ENCODE peak calls at places on chromosome 2, in seven cellular contexts. One of them, this sample, is unnamed.
A peak's percentile ranks its signal among the peaks of the same experiment; 100 is the strongest.

GRCh38 chr2:205947621-205948495 is 138.1 kb downstream of the INO80D start:
- DNase-seq in heart right ventricle: peak; percentile 57
- DNase-seq in HuH-7.5: peak; percentile 69
- DNase-seq in AG04450: peak; percentile 65
- DNase-seq in naive thymus-derived CD4-positive, alpha-beta T cell: peak; percentile 49
- DNase-seq in GF-D8: no peak
- DNase-seq in activated CD8-positive, alpha-beta memory T cell treated with anti-CD3 and anti-CD28 coated beads for 48 hours: peak; percentile 37
- DNase-seq in this sample: peak; percentile 49

GRCh38 chr2:219297766-219298456 is 11.3 kb downstream of the PTPRN start:
- DNase-seq in GF-D8: no peak
- DNase-seq in AG04450: no peak
- DNase-seq in HuH-7.5: no peak
- DNase-seq in naive thymus-derived CD4-positive, alpha-beta T cell: no peak
- DNase-seq in heart right ventricle: no peak
- DNase-seq in activated CD8-positive, alpha-beta memory T cell treated with anti-CD3 and anti-CD28 coated beads for 48 hours: no peak
- DNase-seq in this sample: no peak

GRCh38 chr2:160417745-160418397 is 75.7 kb downstream of the RBMS1 start:
- DNase-seq in heart right ventricle: no peak
- DNase-seq in naive thymus-derived CD4-positive, alpha-beta T cell: peak; percentile 57
- DNase-seq in HuH-7.5: no peak
- DNase-seq in activated CD8-positive, alpha-beta memory T cell treated with anti-CD3 and anti-CD28 coated beads for 48 hours: no peak
- DNase-seq in AG04450: no peak
- DNase-seq in GF-D8: no peak
- DNase-seq in this sample: no peak

GRCh38 chr2:66929632-66930385 is 467.3 kb upstream of the ETAA1 start:
- DNase-seq in GF-D8: no peak
- DNase-seq in AG04450: peak; percentile 49
- DNase-seq in heart right ventricle: peak; percentile 44
- DNase-seq in HuH-7.5: no peak
- DNase-seq in naive thymus-derived CD4-positive, alpha-beta T cell: no peak
- DNase-seq in activated CD8-positive, alpha-beta memory T cell treated with anti-CD3 and anti-CD28 coated beads for 48 hours: no peak
- DNase-seq in this sample: no peak

GRCh38 chr2:25401307-25402021 is 59.7 kb upstream of the DNMT3A start:
- DNase-seq in HuH-7.5: no peak
- DNase-seq in AG04450: no peak
- DNase-seq in activated CD8-positive, alpha-beta memory T cell treated with anti-CD3 and anti-CD28 coated beads for 48 hours: no peak
- DNase-seq in GF-D8: no peak
- DNase-seq in heart right ventricle: no peak
- DNase-seq in naive thymus-derived CD4-positive, alpha-beta T cell: no peak
- DNase-seq in this sample: no peak

GRCh38 chr2:9644603-9645002 is 13.8 kb upstream of the YWHAQ start:
- DNase-seq in HuH-7.5: no peak
- DNase-seq in activated CD8-positive, alpha-beta memory T cell treated with anti-CD3 and anti-CD28 coated beads for 48 hours: no peak
- DNase-seq in AG04450: no peak
- DNase-seq in GF-D8: no peak
- DNase-seq in naive thymus-derived CD4-positive, alpha-beta T cell: no peak
- DNase-seq in heart right ventricle: no peak
- DNase-seq in this sample: no peak

GRCh38 chr2:23757686-23758433 is 169.1 kb downstream of the ATAD2B start:
- DNase-seq in GF-D8: no peak
- DNase-seq in activated CD8-positive, alpha-beta memory T cell treated with anti-CD3 and anti-CD28 coated beads for 48 hours: no peak
- DNase-seq in AG04450: peak; percentile 47
- DNase-seq in HuH-7.5: no peak
- DNase-seq in naive thymus-derived CD4-positive, alpha-beta T cell: no peak
- DNase-seq in heart right ventricle: no peak
- DNase-seq in this sample: no peak

GRCh38 chr2:121076885-121077549 is 208.0 kb downstream of the TFCP2L1 start:
- DNase-seq in AG04450: no peak
- DNase-seq in GF-D8: no peak
- DNase-seq in HuH-7.5: peak; percentile 51
- DNase-seq in heart right ventricle: peak; percentile 65
- DNase-seq in activated CD8-positive, alpha-beta memory T cell treated with anti-CD3 and anti-CD28 coated beads for 48 hours: peak; percentile 72
- DNase-seq in naive thymus-derived CD4-positive, alpha-beta T cell: peak; percentile 48
- DNase-seq in this sample: peak; percentile 36

GRCh38 chr2:44949329-44950151 is 8.0 kb downstream of the SIX3 start:
- DNase-seq in AG04450: no peak
- DNase-seq in naive thymus-derived CD4-positive, alpha-beta T cell: no peak
- DNase-seq in GF-D8: no peak
- DNase-seq in activated CD8-positive, alpha-beta memory T cell treated with anti-CD3 and anti-CD28 coated beads for 48 hours: no peak
- DNase-seq in HuH-7.5: no peak
- DNase-seq in heart right ventricle: no peak
- DNase-seq in this sample: no peak

GRCh38 chr2:220034356-220035121 is 407.1 kb downstream of the SLC4A3 start:
- DNase-seq in heart right ventricle: no peak
- DNase-seq in naive thymus-derived CD4-positive, alpha-beta T cell: no peak
- DNase-seq in AG04450: peak; percentile 50
- DNase-seq in GF-D8: no peak
- DNase-seq in activated CD8-positive, alpha-beta memory T cell treated with anti-CD3 and anti-CD28 coated beads for 48 hours: no peak
- DNase-seq in HuH-7.5: no peak
- DNase-seq in this sample: no peak

GRCh38 chr2:88342749-88343148 is 109.7 kb downstream of the FOXI3 start:
- DNase-seq in activated CD8-positive, alpha-beta memory T cell treated with anti-CD3 and anti-CD28 coated beads for 48 hours: no peak
- DNase-seq in HuH-7.5: no peak
- DNase-seq in AG04450: no peak
- DNase-seq in naive thymus-derived CD4-positive, alpha-beta T cell: no peak
- DNase-seq in heart right ventricle: no peak
- DNase-seq in GF-D8: no peak
- DNase-seq in this sample: no peak

GRCh38 chr2:99552529-99552928 is 62.7 kb upstream of the REV1 start:
- DNase-seq in AG04450: no peak
- DNase-seq in HuH-7.5: no peak
- DNase-seq in activated CD8-positive, alpha-beta memory T cell treated with anti-CD3 and anti-CD28 coated beads for 48 hours: no peak
- DNase-seq in heart right ventricle: peak; percentile 56
- DNase-seq in naive thymus-derived CD4-positive, alpha-beta T cell: no peak
- DNase-seq in GF-D8: no peak
- DNase-seq in this sample: no peak

GRCh38 chr2:54559593-54560145 is 103.5 kb downstream of the SPTBN1 start:
- DNase-seq in naive thymus-derived CD4-positive, alpha-beta T cell: no peak
- DNase-seq in activated CD8-positive, alpha-beta memory T cell treated with anti-CD3 and anti-CD28 coated beads for 48 hours: no peak
- DNase-seq in AG04450: no peak
- DNase-seq in HuH-7.5: no peak
- DNase-seq in GF-D8: peak; percentile 75
- DNase-seq in heart right ventricle: no peak
- DNase-seq in this sample: no peak

GRCh38 chr2:42788478-42788793 is 3.9 kb downstream of the HAAO start:
- DNase-seq in activated CD8-positive, alpha-beta memory T cell treated with anti-CD3 and anti-CD28 coated beads for 48 hours: no peak
- DNase-seq in heart right ventricle: no peak
- DNase-seq in HuH-7.5: no peak
- DNase-seq in AG04450: no peak
- DNase-seq in GF-D8: no peak
- DNase-seq in naive thymus-derived CD4-positive, alpha-beta T cell: no peak
- DNase-seq in this sample: no peak

GRCh38 chr2:104412384-104412783 is 441.5 kb upstream of the POU3F3 start:
- DNase-seq in HuH-7.5: no peak
- DNase-seq in naive thymus-derived CD4-positive, alpha-beta T cell: no peak
- DNase-seq in heart right ventricle: no peak
- DNase-seq in AG04450: no peak
- DNase-seq in activated CD8-positive, alpha-beta memory T cell treated with anti-CD3 and anti-CD28 coated beads for 48 hours: no peak
- DNase-seq in GF-D8: no peak
- DNase-seq in this sample: no peak

GRCh38 chr2:201661366-201661765 is 18.1 kb upstream of the TMEM237 start:
- DNase-seq in AG04450: no peak
- DNase-seq in activated CD8-positive, alpha-beta memory T cell treated with anti-CD3 and anti-CD28 coated beads for 48 hours: no peak
- DNase-seq in naive thymus-derived CD4-positive, alpha-beta T cell: no peak
- DNase-seq in GF-D8: no peak
- DNase-seq in heart right ventricle: no peak
- DNase-seq in HuH-7.5: no peak
- DNase-seq in this sample: no peak

GRCh38 chr2:157443795-157444642 is at the start of gene CYTIP:
- DNase-seq in GF-D8: no peak
- DNase-seq in heart right ventricle: no peak
- DNase-seq in HuH-7.5: no peak
- DNase-seq in naive thymus-derived CD4-positive, alpha-beta T cell: peak; percentile 85
- DNase-seq in activated CD8-positive, alpha-beta memory T cell treated with anti-CD3 and anti-CD28 coated beads for 48 hours: no peak
- DNase-seq in AG04450: no peak
- DNase-seq in this sample: peak; percentile 66

GRCh38 chr2:96389728-96390127 is 54.2 kb downstream of the NCAPH start:
- DNase-seq in GF-D8: no peak
- DNase-seq in activated CD8-positive, alpha-beta memory T cell treated with anti-CD3 and anti-CD28 coated beads for 48 hours: no peak
- DNase-seq in heart right ventricle: no peak
- DNase-seq in naive thymus-derived CD4-positive, alpha-beta T cell: no peak
- DNase-seq in HuH-7.5: no peak
- DNase-seq in AG04450: no peak
- DNase-seq in this sample: no peak

GRCh38 chr2:7950035-7950612 is 731.7 kb upstream of the ID2 start:
- DNase-seq in AG04450: no peak
- DNase-seq in naive thymus-derived CD4-positive, alpha-beta T cell: no peak
- DNase-seq in HuH-7.5: no peak
- DNase-seq in activated CD8-positive, alpha-beta memory T cell treated with anti-CD3 and anti-CD28 coated beads for 48 hours: no peak
- DNase-seq in heart right ventricle: no peak
- DNase-seq in GF-D8: no peak
- DNase-seq in this sample: no peak

GRCh38 chr2:233800231-233800630 is 22.1 kb downstream of the MROH2A start:
- DNase-seq in heart right ventricle: no peak
- DNase-seq in AG04450: no peak
- DNase-seq in HuH-7.5: no peak
- DNase-seq in activated CD8-positive, alpha-beta memory T cell treated with anti-CD3 and anti-CD28 coated beads for 48 hours: no peak
- DNase-seq in GF-D8: no peak
- DNase-seq in naive thymus-derived CD4-positive, alpha-beta T cell: no peak
- DNase-seq in this sample: no peak

GRCh38 chr2:48113767-48114166 is 207.5 kb upstream of the FBXO11 start:
- DNase-seq in heart right ventricle: no peak
- DNase-seq in naive thymus-derived CD4-positive, alpha-beta T cell: no peak
- DNase-seq in HuH-7.5: no peak
- DNase-seq in GF-D8: no peak
- DNase-seq in AG04450: no peak
- DNase-seq in activated CD8-positive, alpha-beta memory T cell treated with anti-CD3 and anti-CD28 coated beads for 48 hours: no peak
- DNase-seq in this sample: no peak

GRCh38 chr2:127884436-127884835 is 1.3 kb downstream of the AMMECR1L start:
- DNase-seq in naive thymus-derived CD4-positive, alpha-beta T cell: no peak
- DNase-seq in activated CD8-positive, alpha-beta memory T cell treated with anti-CD3 and anti-CD28 coated beads for 48 hours: no peak
- DNase-seq in AG04450: peak; percentile 32
- DNase-seq in GF-D8: no peak
- DNase-seq in heart right ventricle: no peak
- DNase-seq in HuH-7.5: no peak
- DNase-seq in this sample: no peak

GRCh38 chr2:205403244-205403845 is 279.0 kb upstream of the NRP2 start:
- DNase-seq in GF-D8: no peak
- DNase-seq in heart right ventricle: no peak
- DNase-seq in activated CD8-positive, alpha-beta memory T cell treated with anti-CD3 and anti-CD28 coated beads for 48 hours: no peak
- DNase-seq in naive thymus-derived CD4-positive, alpha-beta T cell: no peak
- DNase-seq in AG04450: peak; percentile 27
- DNase-seq in HuH-7.5: no peak
- DNase-seq in this sample: no peak

GRCh38 chr2:230974096-230974913 is 21.6 kb upstream of the SPATA3 start:
- DNase-seq in GF-D8: no peak
- DNase-seq in naive thymus-derived CD4-positive, alpha-beta T cell: peak; percentile 25
- DNase-seq in HuH-7.5: no peak
- DNase-seq in heart right ventricle: no peak
- DNase-seq in activated CD8-positive, alpha-beta memory T cell treated with anti-CD3 and anti-CD28 coated beads for 48 hours: no peak
- DNase-seq in AG04450: no peak
- DNase-seq in this sample: peak; percentile 87

GRCh38 chr2:32523711-32524110 is 104.1 kb upstream of the TTC27 start:
- DNase-seq in HuH-7.5: no peak
- DNase-seq in naive thymus-derived CD4-positive, alpha-beta T cell: no peak
- DNase-seq in heart right ventricle: no peak
- DNase-seq in activated CD8-positive, alpha-beta memory T cell treated with anti-CD3 and anti-CD28 coated beads for 48 hours: no peak
- DNase-seq in AG04450: no peak
- DNase-seq in GF-D8: no peak
- DNase-seq in this sample: no peak

GRCh38 chr2:169452080-169452479 is 27.2 kb upstream of the BBS5 start:
- DNase-seq in GF-D8: no peak
- DNase-seq in heart right ventricle: no peak
- DNase-seq in AG04450: no peak
- DNase-seq in activated CD8-positive, alpha-beta memory T cell treated with anti-CD3 and anti-CD28 coated beads for 48 hours: no peak
- DNase-seq in HuH-7.5: no peak
- DNase-seq in naive thymus-derived CD4-positive, alpha-beta T cell: no peak
- DNase-seq in this sample: no peak

GRCh38 chr2:127066942-127067341 is 40.0 kb downstream of the BIN1 start:
- DNase-seq in AG04450: no peak
- DNase-seq in GF-D8: no peak
- DNase-seq in heart right ventricle: peak; percentile 63
- DNase-seq in naive thymus-derived CD4-positive, alpha-beta T cell: no peak
- DNase-seq in HuH-7.5: no peak
- DNase-seq in activated CD8-positive, alpha-beta memory T cell treated with anti-CD3 and anti-CD28 coated beads for 48 hours: no peak
- DNase-seq in this sample: no peak

GRCh38 chr2:112831380-112831930 is 5.1 kb downstream of the IL1B start:
- DNase-seq in activated CD8-positive, alpha-beta memory T cell treated with anti-CD3 and anti-CD28 coated beads for 48 hours: no peak
- DNase-seq in GF-D8: peak; percentile 57
- DNase-seq in AG04450: no peak
- DNase-seq in HuH-7.5: no peak
- DNase-seq in naive thymus-derived CD4-positive, alpha-beta T cell: no peak
- DNase-seq in heart right ventricle: peak; percentile 14
- DNase-seq in this sample: no peak

GRCh38 chr2:164495491-164496223 is 125.6 kb downstream of the GRB14 start:
- DNase-seq in naive thymus-derived CD4-positive, alpha-beta T cell: no peak
- DNase-seq in AG04450: no peak
- DNase-seq in heart right ventricle: no peak
- DNase-seq in HuH-7.5: no peak
- DNase-seq in GF-D8: no peak
- DNase-seq in activated CD8-positive, alpha-beta memory T cell treated with anti-CD3 and anti-CD28 coated beads for 48 hours: no peak
- DNase-seq in this sample: no peak

GRCh38 chr2:36871068-36871707 is 95.1 kb downstream of the STRN start:
- DNase-seq in GF-D8: no peak
- DNase-seq in activated CD8-positive, alpha-beta memory T cell treated with anti-CD3 and anti-CD28 coated beads for 48 hours: no peak
- DNase-seq in AG04450: no peak
- DNase-seq in naive thymus-derived CD4-positive, alpha-beta T cell: no peak
- DNase-seq in heart right ventricle: no peak
- DNase-seq in HuH-7.5: no peak
- DNase-seq in this sample: no peak

GRCh38 chr2:156903335-156903734 is 354.2 kb upstream of the GALNT5 start:
- DNase-seq in GF-D8: no peak
- DNase-seq in heart right ventricle: no peak
- DNase-seq in activated CD8-positive, alpha-beta memory T cell treated with anti-CD3 and anti-CD28 coated beads for 48 hours: no peak
- DNase-seq in HuH-7.5: no peak
- DNase-seq in naive thymus-derived CD4-positive, alpha-beta T cell: no peak
- DNase-seq in AG04450: no peak
- DNase-seq in this sample: no peak

GRCh38 chr2:102809291-102810189 is 47.7 kb downstream of the TMEM182 start:
- DNase-seq in AG04450: no peak
- DNase-seq in activated CD8-positive, alpha-beta memory T cell treated with anti-CD3 and anti-CD28 coated beads for 48 hours: no peak
- DNase-seq in GF-D8: no peak
- DNase-seq in naive thymus-derived CD4-positive, alpha-beta T cell: no peak
- DNase-seq in heart right ventricle: no peak
- DNase-seq in HuH-7.5: peak; percentile 13
- DNase-seq in this sample: no peak

GRCh38 chr2:218895326-218895725 is 14.7 kb downstream of the WNT10A start:
- DNase-seq in HuH-7.5: peak; percentile 23
- DNase-seq in activated CD8-positive, alpha-beta memory T cell treated with anti-CD3 and anti-CD28 coated beads for 48 hours: no peak
- DNase-seq in AG04450: no peak
- DNase-seq in naive thymus-derived CD4-positive, alpha-beta T cell: no peak
- DNase-seq in heart right ventricle: no peak
- DNase-seq in GF-D8: no peak
- DNase-seq in this sample: no peak

GRCh38 chr2:9693138-9693520 is 62.3 kb upstream of the YWHAQ start:
- DNase-seq in GF-D8: no peak
- DNase-seq in naive thymus-derived CD4-positive, alpha-beta T cell: no peak
- DNase-seq in HuH-7.5: no peak
- DNase-seq in AG04450: no peak
- DNase-seq in heart right ventricle: peak; percentile 40
- DNase-seq in activated CD8-positive, alpha-beta memory T cell treated with anti-CD3 and anti-CD28 coated beads for 48 hours: no peak
- DNase-seq in this sample: peak; percentile 47

GRCh38 chr2:99810241-99810640 is 320.4 kb upstream of the REV1 start:
- DNase-seq in activated CD8-positive, alpha-beta memory T cell treated with anti-CD3 and anti-CD28 coated beads for 48 hours: no peak
- DNase-seq in HuH-7.5: no peak
- DNase-seq in naive thymus-derived CD4-positive, alpha-beta T cell: no peak
- DNase-seq in GF-D8: no peak
- DNase-seq in heart right ventricle: no peak
- DNase-seq in AG04450: no peak
- DNase-seq in this sample: no peak

GRCh38 chr2:83055338-83056010 is 1403.6 kb downstream of the SUCLG1 start:
- DNase-seq in HuH-7.5: no peak
- DNase-seq in activated CD8-positive, alpha-beta memory T cell treated with anti-CD3 and anti-CD28 coated beads for 48 hours: no peak
- DNase-seq in GF-D8: no peak
- DNase-seq in heart right ventricle: no peak
- DNase-seq in naive thymus-derived CD4-positive, alpha-beta T cell: no peak
- DNase-seq in AG04450: peak; percentile 47
- DNase-seq in this sample: no peak